ENCODE peak calls at places on chromosomes 12 and 14, in five cellular contexts. One of them, this sample, is unnamed.
A peak's percentile ranks its signal among the peaks of the same experiment; 100 is the strongest.

GRCh38 chr14:73747386-73748211 is 33.4 kb upstream of the PNMA1 start:
- DNase-seq in astrocyte of the spinal cord: no peak
- DNase-seq in WERI-Rb-1: no peak
- DNase-seq in K562: no peak
- DNase-seq in PC-3: no peak
- DNase-seq in this sample: no peak

GRCh38 chr12:127459166-127459565 is 807.8 kb upstream of the TMEM132C start:
- DNase-seq in K562: no peak
- DNase-seq in PC-3: peak; percentile 50
- DNase-seq in astrocyte of the spinal cord: no peak
- DNase-seq in WERI-Rb-1: no peak
- DNase-seq in this sample: no peak

GRCh38 chr14:63840981-63841380 is 11.8 kb upstream of the SYNE2 start:
- DNase-seq in WERI-Rb-1: peak; percentile 63
- DNase-seq in astrocyte of the spinal cord: no peak
- DNase-seq in PC-3: peak; percentile 32
- DNase-seq in K562: peak; percentile 8
- DNase-seq in this sample: no peak

GRCh38 chr14:52356025-52356424 is 41.9 kb downstream of the PTGER2 start:
- DNase-seq in WERI-Rb-1: no peak
- DNase-seq in astrocyte of the spinal cord: no peak
- DNase-seq in PC-3: peak; percentile 90
- DNase-seq in K562: no peak
- DNase-seq in this sample: no peak

GRCh38 chr12:55707841-55708694 is at the start of gene ITGA7:
- DNase-seq in WERI-Rb-1: peak; percentile 89
- DNase-seq in PC-3: peak; percentile 42
- DNase-seq in astrocyte of the spinal cord: no peak
- DNase-seq in K562: peak; percentile 60
- DNase-seq in this sample: peak; percentile 91

GRCh38 chr14:89268514-89268913 is 148.5 kb downstream of the FOXN3 start:
- DNase-seq in K562: no peak
- DNase-seq in WERI-Rb-1: no peak
- DNase-seq in astrocyte of the spinal cord: no peak
- DNase-seq in PC-3: no peak
- DNase-seq in this sample: no peak

GRCh38 chr12:2286461-2287131 is 233.8 kb downstream of the CACNA1C start:
- DNase-seq in astrocyte of the spinal cord: no peak
- DNase-seq in PC-3: no peak
- DNase-seq in K562: no peak
- DNase-seq in WERI-Rb-1: no peak
- DNase-seq in this sample: no peak

GRCh38 chr12:117060927-117061300 is 38.3 kb downstream of the TESC start:
- DNase-seq in WERI-Rb-1: no peak
- DNase-seq in K562: no peak
- DNase-seq in PC-3: no peak
- DNase-seq in astrocyte of the spinal cord: no peak
- DNase-seq in this sample: no peak

GRCh38 chr12:56119361-56119796 is 1.3 kb downstream of the ZC3H10 start:
- DNase-seq in WERI-Rb-1: peak; percentile 84
- DNase-seq in K562: peak; percentile 93
- DNase-seq in PC-3: peak; percentile 89
- DNase-seq in astrocyte of the spinal cord: peak; percentile 87
- DNase-seq in this sample: peak; percentile 51

GRCh38 chr12:3215410-3215975 is 138.3 kb downstream of the TSPAN9 start:
- DNase-seq in WERI-Rb-1: no peak
- DNase-seq in astrocyte of the spinal cord: no peak
- DNase-seq in PC-3: no peak
- DNase-seq in K562: no peak
- DNase-seq in this sample: no peak

DNA sequence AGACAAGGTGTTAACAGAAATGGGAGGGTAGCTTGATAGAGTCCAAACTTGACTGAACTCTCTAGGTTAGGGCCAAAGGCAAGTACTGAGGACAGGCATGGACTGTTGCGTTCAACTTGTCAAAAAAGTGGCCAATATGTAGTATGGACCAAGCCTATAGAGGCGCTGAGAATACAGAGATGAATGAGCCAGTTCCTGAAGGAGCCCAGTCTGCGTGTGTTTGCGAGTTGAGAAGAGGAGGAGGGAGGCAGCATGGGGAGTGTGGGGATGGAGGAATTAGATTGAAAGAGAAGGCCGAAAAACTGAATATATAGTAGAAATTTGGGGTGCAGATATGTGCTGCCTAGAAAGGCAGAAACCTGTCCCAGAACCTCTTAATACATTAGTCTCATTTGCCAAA is 412.4 kb downstream of the PCNX1 start:
- DNase-seq in K562: peak; percentile 28
- DNase-seq in astrocyte of the spinal cord: no peak
- DNase-seq in WERI-Rb-1: peak; percentile 30
- DNase-seq in PC-3: peak; percentile 36
- DNase-seq in this sample: no peak
- TF ChIP-seq CTCF in K562: no peak
- TF ChIP-seq CTCF in astrocyte of the spinal cord: no peak
- TF ChIP-seq CTCF in WERI-Rb-1: no peak
- TF ChIP-seq CTCF in PC-3: no peak
- TF ChIP-seq CTCF in this sample: no peak

GRCh38 chr12:27970391-27970980 is 2.0 kb downstream of the PTHLH start:
- DNase-seq in PC-3: peak; percentile 87
- DNase-seq in WERI-Rb-1: peak; percentile 25
- DNase-seq in astrocyte of the spinal cord: peak; percentile 43
- DNase-seq in K562: no peak
- DNase-seq in this sample: peak; percentile 56
- TF ChIP-seq CTCF in PC-3: no peak
- TF ChIP-seq CTCF in WERI-Rb-1: no peak
- TF ChIP-seq CTCF in astrocyte of the spinal cord: no peak
- TF ChIP-seq CTCF in K562: no peak
- TF ChIP-seq CTCF in this sample: no peak

GRCh38 chr12:53048033-53048779 is 1.7 kb upstream of the TNS2 start:
- DNase-seq in astrocyte of the spinal cord: no peak
- DNase-seq in PC-3: peak; percentile 62
- DNase-seq in WERI-Rb-1: no peak
- DNase-seq in K562: no peak
- DNase-seq in this sample: peak; percentile 41
- TF ChIP-seq CTCF in astrocyte of the spinal cord: no peak
- TF ChIP-seq CTCF in PC-3: peak; percentile 62
- TF ChIP-seq CTCF in WERI-Rb-1: peak; percentile 19
- TF ChIP-seq CTCF in K562: no peak
- TF ChIP-seq CTCF in this sample: no peak

GRCh38 chr12:107179883-107180282 is 86.5 kb upstream of the CRY1 start:
- DNase-seq in WERI-Rb-1: no peak
- DNase-seq in PC-3: no peak
- DNase-seq in astrocyte of the spinal cord: no peak
- DNase-seq in K562: no peak
- DNase-seq in this sample: no peak

GRCh38 chr12:107184359-107184980 is 91.1 kb upstream of the CRY1 start:
- DNase-seq in K562: no peak
- DNase-seq in astrocyte of the spinal cord: no peak
- DNase-seq in PC-3: no peak
- DNase-seq in WERI-Rb-1: no peak
- DNase-seq in this sample: no peak

DNA sequence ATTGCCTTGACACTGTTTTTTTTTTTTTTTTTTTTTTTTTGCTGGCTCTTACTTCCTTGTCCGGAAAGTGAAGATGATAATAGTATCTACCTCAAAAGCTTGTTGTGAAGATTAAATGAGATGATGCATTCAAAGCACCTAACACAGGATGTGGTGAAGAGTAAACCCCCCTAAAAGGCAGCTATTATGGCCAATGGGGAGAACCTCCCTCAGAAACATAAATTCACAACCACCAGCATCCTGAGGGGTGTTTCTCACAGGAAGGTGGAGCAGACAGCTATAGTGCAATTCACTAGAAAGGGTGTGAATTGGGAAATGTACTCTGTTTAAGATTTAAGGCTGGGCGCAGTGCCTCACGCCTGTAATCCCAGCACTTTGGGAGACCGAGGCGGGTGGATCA is 85.4 kb upstream of the CRY1 start:
- DNase-seq in K562: no peak
- DNase-seq in WERI-Rb-1: no peak
- DNase-seq in PC-3: no peak
- DNase-seq in astrocyte of the spinal cord: no peak
- DNase-seq in this sample: no peak
- TF ChIP-seq CTCF in K562: no peak
- TF ChIP-seq CTCF in WERI-Rb-1: no peak
- TF ChIP-seq CTCF in PC-3: no peak
- TF ChIP-seq CTCF in astrocyte of the spinal cord: no peak
- TF ChIP-seq CTCF in this sample: no peak